ENCODE peak calls at places on chromosomes 5 and 9, in six cellular contexts. K is activated naive CD4-positive, alpha-beta T cell treated with Interleukin-2 at 50 U/mL for 16 hours; E is stimulated activated naive B cell treated with anti-CD40 and anti-IgM and Interleukin-4, amounts not matched to agents 10 μg/mL and 1 μg/mL and 100 μg/mL, for 72 hours; Y is PC-3; Z is NCI-H1417; D is left ventricle myocardium inferior. L is an unnamed sample.

GRCh38 chr5:60945760-60946253 is 802 bp downstream of the NDUFAF2 start:
- DNase-seq in K (no peak), D (no peak), Z (peak), E (no peak), Y (peak), L (peak)

GRCh38 chr5:1314564-1314982 is 19.7 kb upstream of the TERT start:
- DNase-seq in D (no peak), E (no peak), K (no peak), Y (no peak), Z (no peak), L (no peak)

GRCh38 chr9:21965401-21965951 is 28.7 kb downstream of the CDKN2A start:
- DNase-seq in Y (peak), K (peak), D (no peak), E (peak), Z (no peak), L (no peak)

GRCh38 chr5:776862-777711 is 7.4 kb downstream of the ZDHHC11B start:
- DNase-seq in D (no peak), Z (no peak), Y (no peak), E (no peak), K (no peak), L (no peak)

GRCh38 chr9:79610019-79610760 is 38.4 kb downstream of the TLE4 start:
- DNase-seq in Z (peak), K (no peak), Y (no peak), D (no peak), E (no peak), L (no peak)

GRCh38 chr5:172956936-172957335 is 2.3 kb upstream of the RPL26L1 start:
- DNase-seq in K (no peak), D (no peak), E (no peak), Z (no peak), Y (no peak), L (no peak)

GRCh38 chr5:33772276-33772990 is 119.4 kb downstream of the ADAMTS12 start:
- DNase-seq in Z (no peak), K (no peak), D (no peak), Y (peak), E (no peak), L (no peak)

GRCh38 chr9:115267788-115268187 is 149.8 kb upstream of the TNC start:
- DNase-seq in Z (no peak), Y (peak), E (no peak), D (no peak), K (no peak), L (peak)

GRCh38 chr5:54457094-54457531 is 1.6 kb downstream of the HSPB3 start:
- DNase-seq in Z (no peak), K (no peak), Y (no peak), E (no peak), D (peak), L (peak)

GRCh38 chr9:134870746-134871667 is 9.6 kb upstream of the FCN2 start:
- DNase-seq in E (no peak), K (no peak), Z (no peak), D (no peak), Y (no peak), L (no peak)

GRCh38 chr5:179494774-179495173 is 55.6 kb upstream of the RUFY1 start:
- DNase-seq in E (no peak), D (no peak), K (no peak), Z (no peak), Y (no peak), L (no peak)